ENCODE peak calls at places on chromosomes 6 and 20, in four cellular contexts. X is GM12878, R is HepG2, L is K562. S is an unnamed sample.

GRCh38 chr6:75178757-75179156 is 27.1 kb downstream of the COL12A1 start:
- DNase-seq in X (no peak), R (no peak), L (no peak), S (no peak)

GRCh38 chr6:33592280-33592594 is 12.2 kb upstream of the BAK1 start:
- DNase-seq in X (no peak), R (no peak), L (no peak), S (no peak)

GRCh38 chr6:48979085-48979484 is 484.0 kb downstream of the MMUT start:
- DNase-seq in X (no peak), R (no peak), L (no peak), S (no peak)

GRCh38 chr20:19609642-19610223 is 148.3 kb upstream of the RIN2 start:
- DNase-seq in X (no peak), R (peak), L (no peak), S (no peak)

GRCh38 chr20:43404880-43405279 is 52.8 kb upstream of the SRSF6 start:
- DNase-seq in X (no peak), R (peak), L (peak), S (no peak)

GRCh38 chr6:4637691-4638433 is 138.3 kb upstream of the CDYL start:
- DNase-seq in X (peak), R (no peak), L (peak), S (no peak)

GRCh38 chr6:111691345-111692225 is 85.9 kb upstream of the TRAF3IP2 start:
- DNase-seq in X (no peak), R (no peak), L (no peak), S (no peak)

GRCh38 chr6:125363010-125363359 is 61.2 kb upstream of the HDDC2 start:
- DNase-seq in X (no peak), R (peak), L (no peak), S (no peak)

GRCh38 chr20:20498081-20498861 is 130.4 kb downstream of the INSM1 start:
- DNase-seq in X (no peak), R (no peak), L (no peak), S (no peak)

GRCh38 chr6:106918128-106918527 is 56.4 kb downstream of the CD24 start:
- DNase-seq in X (no peak), R (no peak), L (no peak), S (no peak)

DNA sequence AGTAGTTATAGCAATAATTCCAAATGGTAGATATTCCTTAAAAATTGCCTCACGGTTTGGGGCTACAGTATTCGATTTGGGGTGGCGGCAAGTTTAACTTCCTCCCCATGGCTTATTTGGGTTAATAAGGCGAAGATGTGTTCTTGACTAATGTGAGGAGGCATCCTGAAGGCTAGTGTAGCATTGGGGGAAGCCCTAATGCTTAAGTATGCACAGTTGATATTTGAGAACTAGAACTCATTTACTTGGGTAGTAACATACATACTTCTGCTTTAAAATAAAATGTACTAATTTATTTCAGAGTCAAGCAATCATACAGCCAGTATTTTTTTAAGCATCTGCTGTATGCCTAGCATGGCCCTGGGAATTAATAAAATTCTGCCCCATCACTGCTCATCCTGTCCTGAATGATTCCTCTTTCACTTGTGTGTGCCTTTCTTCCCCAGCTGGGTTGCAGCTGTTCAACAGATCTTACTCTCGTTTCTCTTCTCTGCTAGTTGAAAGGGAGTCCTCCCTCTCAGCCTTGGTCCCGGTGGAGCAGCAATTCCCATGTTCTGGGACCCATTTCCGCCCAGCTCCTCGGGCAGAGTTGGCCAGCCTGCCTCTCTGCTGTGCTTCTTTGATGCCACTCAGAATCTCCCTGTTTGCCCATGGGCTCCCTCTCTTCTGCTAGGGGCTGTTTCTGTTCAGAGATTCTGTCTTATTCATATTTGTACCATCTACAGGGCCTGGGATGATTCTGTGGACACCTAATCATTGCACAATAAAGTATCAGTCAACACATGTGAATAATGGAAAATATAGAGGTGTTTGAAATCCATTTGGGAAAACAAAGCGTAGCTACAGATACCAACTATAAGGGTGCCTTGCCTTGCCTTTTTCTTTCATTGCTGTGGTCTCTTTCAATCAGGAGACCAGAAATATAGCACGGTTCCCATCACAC is 104.8 kb downstream of the ARID1B start:
- DNase-seq in X (no peak), R (no peak), L (no peak), S (no peak)
- TF ChIP-seq TARDBP in X (no peak), R (no peak), L (no peak), S (no peak)

DNA sequence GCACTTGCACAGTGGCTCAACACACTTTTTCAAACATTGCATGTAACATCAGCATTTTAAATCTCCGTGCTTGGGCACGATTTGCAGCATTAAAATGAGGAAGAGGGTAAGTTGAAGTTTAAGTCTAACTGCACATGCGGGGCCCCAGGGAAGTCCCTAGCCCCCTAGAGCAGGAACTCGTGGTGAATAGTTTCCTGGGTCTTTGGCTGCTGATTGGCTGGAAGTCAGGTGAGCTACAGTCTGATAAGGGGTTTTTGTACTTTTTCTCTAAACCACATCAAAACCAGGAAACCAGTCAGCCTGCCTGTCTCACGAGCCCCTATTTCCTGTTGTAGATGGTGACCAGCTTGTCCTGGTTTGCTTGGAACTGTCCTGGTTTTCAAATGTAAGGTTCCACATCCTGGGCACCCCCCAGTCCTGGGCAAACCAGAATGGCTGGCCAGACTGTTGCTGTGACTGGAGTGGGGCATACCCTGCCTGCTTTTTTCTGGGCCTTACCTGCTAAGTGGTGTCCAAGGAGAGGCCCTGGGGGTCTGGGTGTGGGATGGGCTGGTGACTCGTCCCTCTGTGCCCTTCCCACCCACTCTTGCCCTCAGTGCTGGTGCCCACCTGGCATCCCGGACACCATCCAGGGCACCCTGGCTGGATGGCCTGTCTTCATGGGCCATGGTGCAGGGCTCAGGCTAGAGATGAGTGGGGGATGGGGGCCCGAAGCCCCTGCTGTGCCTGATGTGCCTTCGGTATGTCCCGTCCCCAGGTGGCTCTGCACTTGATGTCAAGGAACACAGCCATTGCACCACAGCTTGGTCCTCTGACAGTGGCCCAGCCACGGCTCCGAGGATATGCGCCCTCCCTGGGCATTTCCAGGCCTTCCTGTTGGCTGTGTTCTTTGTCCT is 31.8 kb downstream of the SUN5 start:
- DNase-seq in X (peak), R (no peak), L (peak), S (no peak)
- TF ChIP-seq TARDBP in X (no peak), R (no peak), L (no peak), S (no peak)

DNA sequence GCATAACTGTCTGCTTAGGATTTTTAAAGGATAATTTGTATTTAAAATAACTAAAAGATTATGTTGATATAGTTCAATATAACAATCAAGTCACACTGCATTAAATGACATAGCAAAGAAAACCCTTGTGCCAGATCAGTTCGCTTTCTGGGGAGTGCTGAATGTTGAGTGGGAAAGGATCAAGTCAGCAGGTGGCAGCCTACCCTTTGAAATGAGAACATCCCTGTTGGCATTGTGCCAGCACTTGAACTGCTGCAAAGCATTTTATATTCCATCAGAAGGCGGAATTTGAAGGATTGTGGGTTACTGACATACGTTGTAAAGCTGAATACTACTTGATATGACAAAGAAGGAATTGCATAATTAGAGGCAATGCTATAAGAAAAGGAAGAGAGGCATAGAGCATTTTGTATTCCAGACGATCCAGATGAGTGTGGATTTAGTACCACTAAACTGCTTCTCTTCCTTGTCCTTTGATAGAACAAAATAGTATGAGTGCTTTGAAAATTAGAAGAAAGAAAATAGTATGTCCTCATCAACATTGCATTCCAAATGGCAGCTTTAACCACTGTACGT is 26.6 kb downstream of the BCKDHB start:
- DNase-seq in X (no peak), R (peak), L (peak), S (peak)
- TF ChIP-seq TARDBP in X (no peak), R (no peak), L (no peak), S (no peak)

GRCh38 chr6:7325750-7326149 is 12.8 kb upstream of the SSR1 start:
- DNase-seq in X (no peak), R (no peak), L (no peak), S (no peak)
- TF ChIP-seq TARDBP in X (no peak), R (no peak), L (no peak), S (no peak)

GRCh38 chr6:163417595-163417994 is 3.1 kb downstream of the QKI start:
- DNase-seq in X (no peak), R (no peak), L (peak), S (no peak)
- TF ChIP-seq TARDBP in X (no peak), R (no peak), L (no peak), S (no peak)

GRCh38 chr6:142300758-142301251 is 1.0 kb upstream of the ADGRG6 start:
- DNase-seq in X (no peak), R (peak), L (no peak), S (peak)

GRCh38 chr6:142300302-142300701 is 1.5 kb upstream of the ADGRG6 start:
- DNase-seq in X (no peak), R (no peak), L (no peak), S (no peak)

GRCh38 chr6:142303191-142303564 is 1.4 kb downstream of the ADGRG6 start:
- DNase-seq in X (no peak), R (peak), L (no peak), S (no peak)

GRCh38 chr6:142302427-142303190 is 802 bp downstream of the ADGRG6 start:
- DNase-seq in X (no peak), R (peak), L (no peak), S (no peak)

DNA sequence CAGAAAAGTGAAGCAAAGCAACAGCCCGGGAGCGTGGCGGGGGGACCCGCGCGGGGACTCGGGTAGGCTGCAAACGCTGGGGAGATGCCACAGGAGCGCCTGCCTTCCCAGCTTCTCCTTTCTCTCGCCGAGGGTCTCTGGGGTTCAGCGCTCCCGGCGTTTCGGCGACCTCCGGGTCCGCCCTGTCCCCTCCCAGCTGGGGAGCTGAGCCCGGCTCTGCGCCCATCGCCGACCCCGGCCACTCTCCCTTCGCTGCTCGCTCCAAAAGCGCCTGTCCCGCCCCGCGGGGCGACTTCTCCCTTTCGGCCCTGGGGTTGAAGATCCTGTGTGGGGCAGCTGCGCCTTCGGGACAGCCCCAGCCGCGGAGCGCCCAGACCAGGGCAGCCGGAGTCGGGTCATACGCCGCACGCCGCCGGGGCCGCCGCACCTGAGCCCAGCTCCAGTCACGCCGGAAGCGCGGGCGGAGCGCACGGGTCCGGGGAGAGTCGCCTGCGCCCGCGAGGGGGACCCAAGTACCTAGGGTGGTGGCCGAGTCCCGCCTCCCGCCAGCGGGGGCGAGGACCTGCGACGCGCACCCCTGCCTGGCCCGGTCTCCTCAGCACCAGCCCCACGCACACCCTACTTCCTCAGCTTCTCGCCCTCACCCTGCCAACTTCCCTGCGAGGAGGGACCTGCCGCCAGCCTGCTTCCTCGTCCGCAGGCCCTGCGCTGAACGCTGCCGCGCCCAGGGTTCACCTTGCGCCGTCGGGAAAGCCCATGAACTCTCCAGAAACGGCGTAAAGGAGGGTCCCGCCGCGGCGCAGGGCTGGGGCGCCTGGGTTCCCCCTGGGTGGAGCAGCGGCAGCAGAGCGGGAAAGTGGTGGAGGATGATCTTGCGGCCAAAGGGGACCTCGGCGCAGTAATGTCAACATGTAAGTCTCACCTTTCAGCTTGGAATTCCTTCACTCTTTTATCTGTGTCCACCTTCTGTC is at the start of gene ADGRG6:
- DNase-seq in X (no peak), R (peak), L (peak), S (peak)
- TF ChIP-seq TARDBP in X (no peak), R (peak), L (no peak), S (no peak)

DNA sequence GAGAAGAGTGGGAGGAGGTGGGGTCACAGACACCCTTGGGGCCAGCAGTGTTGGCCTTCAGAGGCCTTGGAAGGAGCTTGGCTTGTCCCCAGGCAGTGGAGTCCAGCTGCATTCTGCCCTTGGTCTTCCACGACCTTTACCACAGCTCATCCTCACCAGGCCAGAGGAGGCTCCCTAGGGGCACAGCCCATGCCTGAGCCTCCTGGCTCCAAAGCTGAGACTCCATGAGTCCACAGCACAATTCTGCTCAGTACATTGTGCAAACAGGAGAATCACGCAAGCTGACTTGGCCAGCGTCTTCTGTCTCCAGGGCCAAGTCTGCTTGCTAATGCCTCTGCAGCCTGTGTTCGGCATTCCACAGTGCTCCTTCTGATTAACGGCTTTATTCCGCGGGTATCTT is 337.2 kb downstream of the SMOC2 start:
- DNase-seq in X (no peak), R (no peak), L (no peak), S (no peak)
- TF ChIP-seq TARDBP in X (no peak), R (no peak), L (no peak), S (no peak)

DNA sequence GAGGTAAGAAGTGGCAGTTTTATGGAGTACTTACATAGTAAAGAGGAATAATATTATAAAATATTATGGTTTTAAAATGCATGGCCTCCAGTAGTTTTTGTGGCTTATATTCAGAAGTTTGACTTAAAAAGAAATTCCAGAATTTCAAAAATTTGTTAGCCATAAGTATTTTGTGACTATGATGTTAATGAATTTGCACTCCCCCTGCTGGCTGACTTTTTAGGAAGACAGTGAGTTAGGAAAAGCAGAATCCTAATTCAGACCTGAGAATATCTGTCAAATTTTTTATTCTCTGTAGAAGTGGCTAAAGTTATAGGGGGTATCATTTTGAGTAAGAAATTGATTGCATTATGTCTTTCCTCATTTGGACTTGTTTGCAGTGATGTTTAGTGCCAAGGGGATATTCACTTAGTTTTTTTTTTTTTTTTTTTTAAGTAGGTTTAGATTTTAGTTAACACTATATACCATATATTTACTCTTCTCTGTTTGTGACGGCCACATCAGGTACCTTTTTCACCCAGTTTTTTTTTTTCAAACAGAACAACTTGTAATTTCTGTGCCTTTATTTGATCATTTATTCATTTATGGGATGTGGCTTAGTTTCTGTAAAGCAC is 40.8 kb downstream of the ZFAND3 start:
- DNase-seq in X (no peak), R (peak), L (peak), S (peak)
- TF ChIP-seq TARDBP in X (no peak), R (no peak), L (no peak), S (no peak)

DNA sequence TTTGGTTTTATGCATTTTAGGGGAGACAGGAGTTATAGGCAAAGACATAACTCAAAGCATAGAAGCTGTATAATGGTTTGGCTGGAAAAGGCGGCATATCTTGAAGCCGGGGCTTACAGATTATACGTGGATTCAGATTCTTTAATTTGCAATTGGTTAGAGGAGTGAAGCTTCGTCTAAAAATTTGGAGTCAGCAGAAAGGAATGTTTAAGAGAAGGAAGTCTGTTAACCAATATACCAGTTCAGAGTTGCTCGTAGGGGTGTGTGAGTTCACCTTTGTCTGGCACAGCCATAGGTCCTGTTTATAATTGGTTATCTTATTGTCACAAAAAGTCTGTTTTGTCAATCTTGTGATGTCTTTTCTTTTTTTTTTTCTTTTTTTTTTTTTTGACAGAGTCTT is 8.9 kb downstream of the ARHGAP40 start:
- DNase-seq in X (no peak), R (no peak), L (no peak), S (no peak)
- TF ChIP-seq TARDBP in X (no peak), R (no peak), L (no peak), S (no peak)

GRCh38 chr20:13286600-13286999 is 65.5 kb downstream of the ISM1 start:
- DNase-seq in X (no peak), R (no peak), L (no peak), S (no peak)
- TF ChIP-seq TARDBP in X (no peak), R (no peak), L (no peak), S (no peak)

S was measured in HEK293T.